ENCODE peak calls at places on chromosomes 2 and 18, in nine cellular contexts. One of them, this sample, is unnamed.

GRCh38 chr18:79754831-79755351 is 42.8 kb upstream of the KCNG2 start:
- DNase-seq in CD4-positive, CD25-positive, alpha-beta regulatory T cell: no peak
- DNase-seq in cardiac muscle cell: no peak
- DNase-seq in neural progenitor cell: no peak
- DNase-seq in psoas muscle: no peak
- DNase-seq in esophagus muscularis mucosa: no peak
- DNase-seq in HepG2: no peak
- DNase-seq in fibroblast of lung: no peak
- DNase-seq in heart right ventricle: no peak
- DNase-seq in this sample: no peak

GRCh38 chr18:72866901-72867701 is 686 bp downstream of the NETO1 start:
- DNase-seq in esophagus muscularis mucosa: no peak
- DNase-seq in CD4-positive, CD25-positive, alpha-beta regulatory T cell: no peak
- DNase-seq in HepG2: no peak
- DNase-seq in heart right ventricle: no peak
- DNase-seq in fibroblast of lung: no peak
- DNase-seq in neural progenitor cell: peak; percentile 63
- DNase-seq in cardiac muscle cell: no peak
- DNase-seq in psoas muscle: no peak
- DNase-seq in this sample: peak; percentile 75

GRCh38 chr2:35846-36245 is 10.5 kb downstream of the FAM110C start:
- DNase-seq in cardiac muscle cell: no peak
- DNase-seq in CD4-positive, CD25-positive, alpha-beta regulatory T cell: peak; percentile 64
- DNase-seq in HepG2: no peak
- DNase-seq in heart right ventricle: no peak
- DNase-seq in fibroblast of lung: no peak
- DNase-seq in neural progenitor cell: no peak
- DNase-seq in esophagus muscularis mucosa: no peak
- DNase-seq in psoas muscle: no peak
- DNase-seq in this sample: no peak

GRCh38 chr2:203535078-203535783 is at the start of gene RAPH1:
- DNase-seq in psoas muscle: peak; percentile 92
- DNase-seq in neural progenitor cell: peak; percentile 95
- DNase-seq in heart right ventricle: peak; percentile 90
- DNase-seq in CD4-positive, CD25-positive, alpha-beta regulatory T cell: peak; percentile 69
- DNase-seq in cardiac muscle cell: peak; percentile 92
- DNase-seq in fibroblast of lung: peak; percentile 84
- DNase-seq in esophagus muscularis mucosa: no peak
- DNase-seq in HepG2: peak; percentile 75
- DNase-seq in this sample: peak; percentile 91

GRCh38 chr2:1605659-1606400 is 138.5 kb downstream of the PXDN start:
- DNase-seq in cardiac muscle cell: peak; percentile 40
- DNase-seq in HepG2: no peak
- DNase-seq in esophagus muscularis mucosa: no peak
- DNase-seq in neural progenitor cell: no peak
- DNase-seq in fibroblast of lung: no peak
- DNase-seq in CD4-positive, CD25-positive, alpha-beta regulatory T cell: no peak
- DNase-seq in psoas muscle: peak; percentile 73
- DNase-seq in heart right ventricle: no peak
- DNase-seq in this sample: peak; percentile 92

GRCh38 chr18:12630136-12630535 is 27.8 kb downstream of the SPIRE1 start:
- DNase-seq in psoas muscle: no peak
- DNase-seq in heart right ventricle: no peak
- DNase-seq in esophagus muscularis mucosa: no peak
- DNase-seq in cardiac muscle cell: peak; percentile 30
- DNase-seq in neural progenitor cell: no peak
- DNase-seq in fibroblast of lung: peak; percentile 61
- DNase-seq in CD4-positive, CD25-positive, alpha-beta regulatory T cell: no peak
- DNase-seq in HepG2: no peak
- DNase-seq in this sample: no peak

GRCh38 chr2:218435003-218435982 is 16.4 kb downstream of the VIL1 start:
- DNase-seq in cardiac muscle cell: no peak
- DNase-seq in HepG2: no peak
- DNase-seq in esophagus muscularis mucosa: no peak
- DNase-seq in heart right ventricle: no peak
- DNase-seq in CD4-positive, CD25-positive, alpha-beta regulatory T cell: no peak
- DNase-seq in psoas muscle: peak; percentile 30
- DNase-seq in neural progenitor cell: peak; percentile 28
- DNase-seq in fibroblast of lung: no peak
- DNase-seq in this sample: peak; percentile 38

GRCh38 chr2:36672199-36672598 is 24.3 kb upstream of the VIT start:
- DNase-seq in psoas muscle: no peak
- DNase-seq in esophagus muscularis mucosa: no peak
- DNase-seq in HepG2: peak; percentile 52
- DNase-seq in cardiac muscle cell: peak; percentile 54
- DNase-seq in neural progenitor cell: peak; percentile 62
- DNase-seq in fibroblast of lung: peak; percentile 64
- DNase-seq in heart right ventricle: no peak
- DNase-seq in CD4-positive, CD25-positive, alpha-beta regulatory T cell: no peak
- DNase-seq in this sample: no peak

GRCh38 chr18:32201936-32202335 is 12.1 kb downstream of the MEP1B start:
- DNase-seq in psoas muscle: no peak
- DNase-seq in HepG2: no peak
- DNase-seq in esophagus muscularis mucosa: no peak
- DNase-seq in fibroblast of lung: no peak
- DNase-seq in cardiac muscle cell: no peak
- DNase-seq in CD4-positive, CD25-positive, alpha-beta regulatory T cell: no peak
- DNase-seq in neural progenitor cell: no peak
- DNase-seq in heart right ventricle: no peak
- DNase-seq in this sample: no peak

GRCh38 chr2:134435936-134436335 is 182.1 kb downstream of the MGAT5 start:
- DNase-seq in neural progenitor cell: no peak
- DNase-seq in fibroblast of lung: no peak
- DNase-seq in cardiac muscle cell: no peak
- DNase-seq in HepG2: no peak
- DNase-seq in CD4-positive, CD25-positive, alpha-beta regulatory T cell: no peak
- DNase-seq in esophagus muscularis mucosa: no peak
- DNase-seq in psoas muscle: no peak
- DNase-seq in heart right ventricle: no peak
- DNase-seq in this sample: no peak

GRCh38 chr2:238160206-238161129 is 1.7 kb downstream of the ERFE start:
- DNase-seq in esophagus muscularis mucosa: no peak
- DNase-seq in psoas muscle: peak; percentile 57
- DNase-seq in cardiac muscle cell: peak; percentile 49
- DNase-seq in fibroblast of lung: peak; percentile 51
- DNase-seq in neural progenitor cell: peak; percentile 62
- DNase-seq in heart right ventricle: peak; percentile 14
- DNase-seq in CD4-positive, CD25-positive, alpha-beta regulatory T cell: no peak
- DNase-seq in HepG2: peak; percentile 31
- DNase-seq in this sample: peak; percentile 83

GRCh38 chr2:145688156-145688555 is 1168.2 kb upstream of the ZEB2 start:
- DNase-seq in neural progenitor cell: no peak
- DNase-seq in CD4-positive, CD25-positive, alpha-beta regulatory T cell: no peak
- DNase-seq in cardiac muscle cell: no peak
- DNase-seq in fibroblast of lung: no peak
- DNase-seq in heart right ventricle: no peak
- DNase-seq in HepG2: no peak
- DNase-seq in esophagus muscularis mucosa: no peak
- DNase-seq in psoas muscle: no peak
- DNase-seq in this sample: no peak

GRCh38 chr2:214193943-214194342 is 216.9 kb upstream of the VWC2L start:
- DNase-seq in CD4-positive, CD25-positive, alpha-beta regulatory T cell: no peak
- DNase-seq in psoas muscle: no peak
- DNase-seq in heart right ventricle: no peak
- DNase-seq in fibroblast of lung: peak; percentile 9
- DNase-seq in neural progenitor cell: no peak
- DNase-seq in cardiac muscle cell: no peak
- DNase-seq in esophagus muscularis mucosa: no peak
- DNase-seq in HepG2: no peak
- DNase-seq in this sample: no peak

GRCh38 chr2:143635302-143635701 is 506.1 kb downstream of the ARHGAP15 start:
- DNase-seq in neural progenitor cell: no peak
- DNase-seq in CD4-positive, CD25-positive, alpha-beta regulatory T cell: no peak
- DNase-seq in psoas muscle: no peak
- DNase-seq in heart right ventricle: no peak
- DNase-seq in HepG2: no peak
- DNase-seq in esophagus muscularis mucosa: no peak
- DNase-seq in fibroblast of lung: no peak
- DNase-seq in cardiac muscle cell: no peak
- DNase-seq in this sample: no peak

GRCh38 chr2:30068067-30068466 is 78.7 kb upstream of the YPEL5 start:
- DNase-seq in fibroblast of lung: no peak
- DNase-seq in neural progenitor cell: no peak
- DNase-seq in HepG2: no peak
- DNase-seq in psoas muscle: no peak
- DNase-seq in cardiac muscle cell: no peak
- DNase-seq in esophagus muscularis mucosa: no peak
- DNase-seq in heart right ventricle: no peak
- DNase-seq in CD4-positive, CD25-positive, alpha-beta regulatory T cell: no peak
- DNase-seq in this sample: no peak

GRCh38 chr2:189927823-189928222 is 134.7 kb downstream of the MSTN start:
- DNase-seq in fibroblast of lung: peak; percentile 38
- DNase-seq in CD4-positive, CD25-positive, alpha-beta regulatory T cell: no peak
- DNase-seq in HepG2: no peak
- DNase-seq in psoas muscle: no peak
- DNase-seq in esophagus muscularis mucosa: no peak
- DNase-seq in heart right ventricle: no peak
- DNase-seq in neural progenitor cell: no peak
- DNase-seq in cardiac muscle cell: peak; percentile 27
- DNase-seq in this sample: no peak

GRCh38 chr2:3505771-3506170 is 13.6 kb downstream of the ADI1 start:
- DNase-seq in HepG2: no peak
- DNase-seq in cardiac muscle cell: no peak
- DNase-seq in CD4-positive, CD25-positive, alpha-beta regulatory T cell: no peak
- DNase-seq in neural progenitor cell: no peak
- DNase-seq in psoas muscle: no peak
- DNase-seq in heart right ventricle: no peak
- DNase-seq in esophagus muscularis mucosa: no peak
- DNase-seq in fibroblast of lung: no peak
- DNase-seq in this sample: peak; percentile 47

GRCh38 chr2:31263636-31264190 is 29.8 kb downstream of the EHD3 start:
- DNase-seq in fibroblast of lung: no peak
- DNase-seq in CD4-positive, CD25-positive, alpha-beta regulatory T cell: no peak
- DNase-seq in esophagus muscularis mucosa: no peak
- DNase-seq in neural progenitor cell: no peak
- DNase-seq in cardiac muscle cell: no peak
- DNase-seq in heart right ventricle: no peak
- DNase-seq in psoas muscle: no peak
- DNase-seq in HepG2: no peak
- DNase-seq in this sample: peak; percentile 81

GRCh38 chr18:9140984-9141383 is 4.4 kb downstream of the ANKRD12 start:
- DNase-seq in neural progenitor cell: no peak
- DNase-seq in fibroblast of lung: no peak
- DNase-seq in heart right ventricle: no peak
- DNase-seq in cardiac muscle cell: no peak
- DNase-seq in CD4-positive, CD25-positive, alpha-beta regulatory T cell: no peak
- DNase-seq in psoas muscle: no peak
- DNase-seq in HepG2: no peak
- DNase-seq in esophagus muscularis mucosa: no peak
- DNase-seq in this sample: no peak
- H3K4me1 ChIP-seq in neural progenitor cell: peaks cover 7% of the 10 kb centered on the region
- H3K4me1 ChIP-seq in fibroblast of lung: peaks cover 3% of the 10 kb centered on the region
- H3K4me1 ChIP-seq in heart right ventricle: peaks cover 62% of the 10 kb centered on the region
- H3K4me1 ChIP-seq in cardiac muscle cell: no peaks in the 10 kb centered on the region
- H3K4me1 ChIP-seq in CD4-positive, CD25-positive, alpha-beta regulatory T cell: peaks cover 76% of the 10 kb centered on the region
- H3K4me1 ChIP-seq in psoas muscle: peaks cover 68% of the 10 kb centered on the region
- H3K4me1 ChIP-seq in HepG2: peaks cover 47% of the 10 kb centered on the region
- H3K4me1 ChIP-seq in esophagus muscularis mucosa: peaks cover 60% of the 10 kb centered on the region
- H3K4me1 ChIP-seq in this sample: peaks cover 3% of the 10 kb centered on the region

DNA sequence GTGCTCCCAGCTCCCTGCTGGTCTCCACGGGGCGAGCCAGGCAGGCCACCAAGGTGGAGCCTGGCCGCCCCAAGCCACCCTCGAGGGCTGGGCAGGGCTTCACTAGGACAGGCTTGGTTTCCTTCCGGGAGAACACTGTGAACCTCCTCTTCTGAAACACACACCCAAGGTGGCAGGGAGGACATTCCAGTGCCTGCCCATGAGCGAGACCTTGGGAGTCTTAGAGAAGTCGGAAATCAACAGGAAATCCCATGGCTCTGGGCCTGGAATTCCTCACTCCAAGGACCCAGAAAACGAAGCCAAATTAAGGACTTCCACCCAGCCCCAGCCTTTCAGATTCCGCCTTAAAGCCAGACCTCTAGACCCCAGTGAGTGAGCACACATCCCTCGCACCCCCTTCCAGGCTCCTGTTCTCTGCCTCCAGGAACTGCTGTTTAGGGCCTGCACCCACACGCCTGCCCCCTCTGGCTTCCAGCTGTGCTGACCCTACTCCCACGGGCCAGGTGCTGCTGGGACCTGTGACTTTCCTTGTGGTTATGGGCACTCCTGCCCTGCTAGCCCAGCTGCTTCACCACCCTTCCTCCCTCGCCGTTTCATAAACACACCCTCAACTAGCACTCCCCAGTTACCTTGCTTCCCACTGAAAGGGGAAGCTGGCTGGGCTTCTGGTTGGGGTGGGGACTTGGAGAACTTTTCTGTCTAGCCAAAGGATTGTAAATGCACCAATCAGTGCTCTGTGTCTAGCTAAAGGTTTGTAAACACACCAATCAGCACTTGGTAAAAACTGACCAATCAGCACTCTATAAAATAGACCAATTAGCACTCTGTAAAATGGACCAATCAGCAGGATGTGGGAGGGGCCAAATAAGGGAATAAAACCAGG is 13.7 kb downstream of the GPR17 start:
- DNase-seq in psoas muscle: peak; percentile 61
- DNase-seq in CD4-positive, CD25-positive, alpha-beta regulatory T cell: no peak
- DNase-seq in heart right ventricle: peak; percentile 68
- DNase-seq in neural progenitor cell: no peak
- DNase-seq in HepG2: no peak
- DNase-seq in fibroblast of lung: no peak
- DNase-seq in esophagus muscularis mucosa: no peak
- DNase-seq in cardiac muscle cell: peak; percentile 44
- DNase-seq in this sample: no peak
- H3K4me1 ChIP-seq in psoas muscle: peaks cover 6% of the 10 kb centered on the region
- H3K4me1 ChIP-seq in CD4-positive, CD25-positive, alpha-beta regulatory T cell: no peaks in the 10 kb centered on the region
- H3K4me1 ChIP-seq in heart right ventricle: peaks cover 89% of the 10 kb centered on the region
- H3K4me1 ChIP-seq in neural progenitor cell: peaks cover 18% of the 10 kb centered on the region
- H3K4me1 ChIP-seq in HepG2: peaks cover 14% of the 10 kb centered on the region
- H3K4me1 ChIP-seq in fibroblast of lung: peaks cover 3% of the 10 kb centered on the region
- H3K4me1 ChIP-seq in esophagus muscularis mucosa: peaks cover 96% of the 10 kb centered on the region
- H3K4me1 ChIP-seq in cardiac muscle cell: peaks cover 28% of the 10 kb centered on the region
- H3K4me1 ChIP-seq in this sample: peaks cover 2% of the 10 kb centered on the region

GRCh38 chr2:19124135-19124534 is 234.3 kb downstream of the OSR1 start:
- DNase-seq in HepG2: no peak
- DNase-seq in psoas muscle: no peak
- DNase-seq in CD4-positive, CD25-positive, alpha-beta regulatory T cell: no peak
- DNase-seq in neural progenitor cell: no peak
- DNase-seq in esophagus muscularis mucosa: no peak
- DNase-seq in cardiac muscle cell: peak; percentile 36
- DNase-seq in heart right ventricle: no peak
- DNase-seq in fibroblast of lung: peak; percentile 42
- DNase-seq in this sample: no peak
- H3K4me1 ChIP-seq in HepG2: peaks cover 25% of the 10 kb centered on the region
- H3K4me1 ChIP-seq in psoas muscle: no peaks in the 10 kb centered on the region
- H3K4me1 ChIP-seq in CD4-positive, CD25-positive, alpha-beta regulatory T cell: no peaks in the 10 kb centered on the region
- H3K4me1 ChIP-seq in neural progenitor cell: peaks cover 24% of the 10 kb centered on the region
- H3K4me1 ChIP-seq in esophagus muscularis mucosa: peaks cover 2% of the 10 kb centered on the region
- H3K4me1 ChIP-seq in cardiac muscle cell: no peaks in the 10 kb centered on the region
- H3K4me1 ChIP-seq in heart right ventricle: no peaks in the 10 kb centered on the region
- H3K4me1 ChIP-seq in fibroblast of lung: peaks cover 10% of the 10 kb centered on the region
- H3K4me1 ChIP-seq in this sample: no peaks in the 10 kb centered on the region

DNA sequence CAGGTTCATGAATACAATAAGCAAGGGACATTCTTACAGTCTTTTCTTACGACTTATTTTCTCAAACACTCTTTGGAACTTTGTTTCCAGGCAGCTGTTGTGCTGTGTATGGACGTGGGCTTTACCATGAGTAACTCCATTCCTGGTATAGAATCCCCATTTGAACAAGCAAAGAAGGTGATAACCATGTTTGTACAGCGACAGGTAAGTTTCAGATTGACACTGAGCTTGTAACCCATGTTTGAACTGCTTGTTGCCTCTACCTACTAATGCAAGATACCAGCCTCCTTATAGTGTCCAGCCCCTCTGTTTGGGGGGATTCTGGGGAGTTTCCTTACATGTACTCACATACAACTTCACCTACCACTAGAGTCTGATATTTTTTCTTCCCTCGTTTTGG is 3.8 kb downstream of the XRCC5 start:
- DNase-seq in esophagus muscularis mucosa: no peak
- DNase-seq in cardiac muscle cell: no peak
- DNase-seq in fibroblast of lung: no peak
- DNase-seq in psoas muscle: no peak
- DNase-seq in HepG2: no peak
- DNase-seq in heart right ventricle: no peak
- DNase-seq in neural progenitor cell: no peak
- DNase-seq in CD4-positive, CD25-positive, alpha-beta regulatory T cell: no peak
- DNase-seq in this sample: no peak
- H3K4me1 ChIP-seq in esophagus muscularis mucosa: peaks cover 45% of the 10 kb centered on the region
- H3K4me1 ChIP-seq in cardiac muscle cell: peaks cover 26% of the 10 kb centered on the region
- H3K4me1 ChIP-seq in fibroblast of lung: peaks cover 9% of the 10 kb centered on the region
- H3K4me1 ChIP-seq in psoas muscle: peaks cover 28% of the 10 kb centered on the region
- H3K4me1 ChIP-seq in HepG2: peaks cover 77% of the 10 kb centered on the region
- H3K4me1 ChIP-seq in heart right ventricle: peaks cover 35% of the 10 kb centered on the region
- H3K4me1 ChIP-seq in neural progenitor cell: peaks cover 72% of the 10 kb centered on the region
- H3K4me1 ChIP-seq in CD4-positive, CD25-positive, alpha-beta regulatory T cell: peaks cover 80% of the 10 kb centered on the region
- H3K4me1 ChIP-seq in this sample: peaks cover 9% of the 10 kb centered on the region